ENCODE peak calls at places on chromosomes 6 and 20, in five cellular contexts. I is activated naive CD8-positive, alpha-beta T cell treated with anti-CD3 and anti-CD28 coated beads for 36 hours; S is M059J; Q is CD8-positive, alpha-beta T cell; U is stimulated activated CD4-positive, alpha-beta T cell treated with anti-CD3 and anti-CD28 coated beads, Interleukin-1b, Interleukin-23, amount 100 ng/mL, for 1 hour. G is an unnamed sample.

GRCh38 chr6:105174512-105174911 is 5.3 kb downstream of the POPDC3 start:
- DNase-seq in I (no peak), S (peak), Q (no peak), U (no peak), G (peak)

GRCh38 chr6:12119085-12119588 is 107.0 kb downstream of the HIVEP1 start:
- DNase-seq in I (peak), S (no peak), Q (no peak), U (peak), G (no peak)

GRCh38 chr6:16868968-16869367 is 107.7 kb upstream of the ATXN1 start:
- DNase-seq in I (no peak), S (peak), Q (no peak), U (no peak), G (peak)

GRCh38 chr20:45539382-45539781 is at the start of gene WFDC6:
- DNase-seq in I (no peak), S (no peak), Q (no peak), U (no peak), G (no peak)

GRCh38 chr20:2814076-2814475 is 711 bp upstream of the C20orf141 start:
- DNase-seq in I (no peak), S (peak), Q (no peak), U (no peak), G (peak)

GRCh38 chr6:83976037-83976755 is 57.4 kb upstream of the MRAP2 start:
- DNase-seq in I (no peak), S (no peak), Q (no peak), U (no peak), G (no peak)

GRCh38 chr6:167495506-167496391 is 170.9 kb downstream of the TTLL2 start:
- DNase-seq in I (no peak), S (no peak), Q (no peak), U (no peak), G (no peak)

GRCh38 chr20:51326241-51326819 is 216.2 kb downstream of the NFATC2 start:
- DNase-seq in I (peak), S (no peak), Q (peak), U (peak), G (peak)

GRCh38 chr6:57421503-57421902 is 104.1 kb downstream of the PRIM2 start:
- DNase-seq in I (no peak), S (no peak), Q (no peak), U (no peak), G (no peak)

G was measured in ELR.